ENCODE peak calls at places on chromosomes 1 and 21, in seven cellular contexts. One of them, this sample, is unnamed.

GRCh38 chr1:155983191-155984023 is 5.1 kb upstream of the ARHGEF2 start:
- DNase-seq in PC-3: peak; percentile 70
- DNase-seq in suprapubic skin: no peak
- DNase-seq in psoas muscle: peak; percentile 76
- DNase-seq in adrenal gland: no peak
- DNase-seq in PC-9: peak; percentile 62
- DNase-seq in mammary epithelial cell: peak; percentile 67
- DNase-seq in this sample: no peak

GRCh38 chr1:207088161-207088560 is 499 bp upstream of the C4BPB start:
- DNase-seq in psoas muscle: no peak
- DNase-seq in PC-9: peak; percentile 54
- DNase-seq in mammary epithelial cell: no peak
- DNase-seq in PC-3: no peak
- DNase-seq in suprapubic skin: no peak
- DNase-seq in adrenal gland: no peak
- DNase-seq in this sample: no peak

GRCh38 chr1:97820470-97821188 is 100.2 kb downstream of the DPYD start:
- DNase-seq in adrenal gland: no peak
- DNase-seq in mammary epithelial cell: peak; percentile 23
- DNase-seq in suprapubic skin: no peak
- DNase-seq in psoas muscle: no peak
- DNase-seq in PC-9: peak; percentile 43
- DNase-seq in PC-3: peak; percentile 76
- DNase-seq in this sample: no peak

GRCh38 chr21:25563399-25564116 is 43.7 kb downstream of the MRPL39 start:
- DNase-seq in adrenal gland: no peak
- DNase-seq in PC-9: no peak
- DNase-seq in PC-3: no peak
- DNase-seq in suprapubic skin: no peak
- DNase-seq in mammary epithelial cell: no peak
- DNase-seq in psoas muscle: no peak
- DNase-seq in this sample: no peak

GRCh38 chr1:99957818-99958217 is 12.0 kb upstream of the SLC35A3 start:
- DNase-seq in PC-3: no peak
- DNase-seq in adrenal gland: no peak
- DNase-seq in psoas muscle: no peak
- DNase-seq in suprapubic skin: no peak
- DNase-seq in mammary epithelial cell: no peak
- DNase-seq in PC-9: no peak
- DNase-seq in this sample: no peak

GRCh38 chr1:84674021-84674420 is 16.2 kb downstream of the SSX2IP start:
- DNase-seq in PC-9: no peak
- DNase-seq in mammary epithelial cell: no peak
- DNase-seq in psoas muscle: no peak
- DNase-seq in suprapubic skin: no peak
- DNase-seq in PC-3: no peak
- DNase-seq in adrenal gland: no peak
- DNase-seq in this sample: no peak

GRCh38 chr1:2534775-2535387 is 4.8 kb upstream of the HES5 start:
- DNase-seq in adrenal gland: no peak
- DNase-seq in psoas muscle: no peak
- DNase-seq in mammary epithelial cell: peak; percentile 89
- DNase-seq in PC-9: peak; percentile 82
- DNase-seq in suprapubic skin: no peak
- DNase-seq in PC-3: peak; percentile 97
- DNase-seq in this sample: peak; percentile 76

GRCh38 chr1:8409107-8409506 is 91.2 kb downstream of the SLC45A1 start:
- DNase-seq in mammary epithelial cell: peak; percentile 53
- DNase-seq in psoas muscle: no peak
- DNase-seq in adrenal gland: no peak
- DNase-seq in PC-3: peak; percentile 35
- DNase-seq in suprapubic skin: no peak
- DNase-seq in PC-9: no peak
- DNase-seq in this sample: no peak

GRCh38 chr1:206459703-206460102 is 10.6 kb upstream of the IKBKE start:
- DNase-seq in PC-3: no peak
- DNase-seq in adrenal gland: no peak
- DNase-seq in suprapubic skin: no peak
- DNase-seq in mammary epithelial cell: no peak
- DNase-seq in psoas muscle: no peak
- DNase-seq in PC-9: no peak
- DNase-seq in this sample: no peak

GRCh38 chr1:40652979-40653378 is 12.5 kb downstream of the RIMS3 start:
- DNase-seq in adrenal gland: no peak
- DNase-seq in psoas muscle: no peak
- DNase-seq in PC-3: no peak
- DNase-seq in PC-9: no peak
- DNase-seq in suprapubic skin: no peak
- DNase-seq in mammary epithelial cell: peak; percentile 58
- DNase-seq in this sample: no peak
- H3K27me3 ChIP-seq in adrenal gland: no peaks in the 10 kb centered on the region
- H3K27me3 ChIP-seq in psoas muscle: no peaks in the 10 kb centered on the region
- H3K27me3 ChIP-seq in PC-3: no peaks in the 10 kb centered on the region
- H3K27me3 ChIP-seq in PC-9: no peaks in the 10 kb centered on the region
- H3K27me3 ChIP-seq in suprapubic skin: peaks cover 14% of the 10 kb centered on the region
- H3K27me3 ChIP-seq in mammary epithelial cell: no peaks in the 10 kb centered on the region
- H3K27me3 ChIP-seq in this sample: no peaks in the 10 kb centered on the region

DNA sequence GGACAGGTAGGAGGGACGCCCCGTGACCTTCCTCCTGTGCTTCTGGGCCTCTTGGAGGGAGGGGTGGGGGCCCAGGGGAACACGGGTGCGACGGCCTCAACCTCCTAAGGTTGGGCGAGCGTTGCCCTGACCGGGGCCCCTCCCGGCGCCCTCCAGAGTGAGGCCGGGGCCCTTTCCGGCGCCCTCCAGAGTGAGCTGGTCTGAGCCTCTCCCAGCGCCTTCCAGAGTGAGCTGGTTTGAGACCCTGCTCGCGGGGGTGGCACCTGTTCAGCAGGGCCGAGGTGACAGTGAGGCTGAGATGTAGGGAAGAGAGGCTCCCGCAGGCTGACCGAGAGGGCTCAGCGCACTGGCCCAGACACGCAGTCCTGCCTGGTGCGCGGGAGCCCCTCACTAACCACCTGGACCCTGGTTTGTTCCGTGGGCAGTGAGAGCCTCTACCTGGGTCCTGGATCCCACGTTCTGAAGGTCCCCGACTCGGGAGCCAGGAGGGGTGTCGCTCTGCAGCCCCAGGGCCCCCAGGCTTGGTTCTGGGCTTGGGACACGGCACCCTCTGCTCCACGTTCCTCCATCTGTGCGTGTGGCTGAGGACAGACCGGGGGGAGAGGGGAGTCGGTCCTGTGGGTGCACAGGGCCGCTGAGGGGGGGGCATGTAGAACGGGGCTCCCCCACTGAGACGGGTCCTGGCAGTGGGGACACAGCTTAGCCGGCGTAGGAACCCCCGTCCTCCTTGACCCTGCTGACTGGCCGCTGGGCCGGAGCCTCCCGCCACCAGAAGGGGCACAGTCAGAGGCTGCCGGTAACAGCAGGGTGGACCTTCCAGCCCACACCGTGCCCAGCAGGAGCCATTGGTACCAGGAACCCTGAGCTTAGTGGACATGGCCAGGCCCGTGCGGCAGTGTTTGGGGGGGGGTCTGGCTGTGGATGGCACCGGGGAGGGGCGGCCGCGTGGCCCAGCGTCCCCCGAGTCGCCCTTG is 1.5 kb downstream of the COL6A1 start:
- DNase-seq in PC-3: peak; percentile 19
- DNase-seq in adrenal gland: no peak
- DNase-seq in psoas muscle: peak; percentile 17
- DNase-seq in suprapubic skin: peak; percentile 79
- DNase-seq in PC-9: no peak
- DNase-seq in mammary epithelial cell: no peak
- DNase-seq in this sample: peak; percentile 46
- TF ChIP-seq CTCF in PC-3: no peak
- TF ChIP-seq CTCF in adrenal gland: no peak
- TF ChIP-seq CTCF in psoas muscle: no peak
- TF ChIP-seq CTCF in suprapubic skin: no peak
- TF ChIP-seq CTCF in PC-9: no peak
- TF ChIP-seq CTCF in mammary epithelial cell: no peak
- TF ChIP-seq CTCF in this sample: no peak

DNA sequence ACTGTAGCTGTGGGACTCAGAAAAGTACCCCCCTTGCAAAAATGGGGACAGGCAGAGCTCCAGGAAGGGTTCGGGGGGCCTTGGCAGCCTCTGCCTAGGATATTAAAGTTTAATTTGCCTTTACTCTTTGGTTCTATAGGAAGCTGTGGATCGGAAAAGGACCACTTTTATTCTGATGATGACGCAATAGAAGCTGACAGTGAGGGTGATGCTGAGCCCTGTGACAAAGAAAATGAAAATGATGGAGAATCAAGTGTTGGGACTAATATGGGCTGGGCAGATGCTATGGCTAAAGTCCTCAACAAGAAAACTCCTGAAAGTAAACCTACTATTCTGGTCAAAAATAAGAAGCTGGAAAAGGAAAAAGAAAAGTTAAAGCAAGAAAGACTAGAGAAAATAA is 17.1 kb downstream of the RRP15 start:
- DNase-seq in PC-9: no peak
- DNase-seq in PC-3: no peak
- DNase-seq in psoas muscle: no peak
- DNase-seq in adrenal gland: no peak
- DNase-seq in mammary epithelial cell: no peak
- DNase-seq in suprapubic skin: no peak
- DNase-seq in this sample: no peak
- H3K4me3 ChIP-seq in PC-9: no peak overlapping the region
- H3K4me3 ChIP-seq in PC-3: no peak overlapping the region
- H3K4me3 ChIP-seq in psoas muscle: no peak overlapping the region
- H3K4me3 ChIP-seq in adrenal gland: no peak overlapping the region
- H3K4me3 ChIP-seq in mammary epithelial cell: no peak overlapping the region
- H3K4me3 ChIP-seq in suprapubic skin: no peak overlapping the region
- H3K4me3 ChIP-seq in this sample: no peak overlapping the region

DNA sequence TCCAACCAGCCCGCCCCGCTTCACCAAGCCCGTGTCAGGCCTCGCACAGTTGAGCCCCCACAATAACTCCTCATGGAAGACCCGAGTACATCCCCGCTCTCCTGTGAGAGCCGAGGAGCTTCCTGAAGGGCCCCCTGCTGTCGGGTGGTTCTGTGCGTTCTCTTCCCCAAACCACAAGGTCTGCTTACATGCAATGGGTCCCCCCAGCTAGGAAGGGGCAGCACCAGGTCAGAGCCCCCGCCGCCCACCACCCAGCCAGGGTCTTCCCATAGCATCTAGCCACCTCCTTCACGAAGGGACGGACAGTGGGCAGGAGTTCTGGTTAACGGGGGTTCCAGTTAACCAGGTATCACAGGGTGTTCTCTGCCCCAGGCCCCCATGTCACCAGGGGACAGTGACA is 51.5 kb downstream of the GLIS1 start:
- DNase-seq in psoas muscle: no peak
- DNase-seq in PC-9: no peak
- DNase-seq in suprapubic skin: no peak
- DNase-seq in PC-3: no peak
- DNase-seq in adrenal gland: no peak
- DNase-seq in mammary epithelial cell: no peak
- DNase-seq in this sample: no peak
- H3K27me3 ChIP-seq in psoas muscle: no peaks in the 10 kb centered on the region
- H3K27me3 ChIP-seq in PC-9: peaks cover 41% of the 10 kb centered on the region
- H3K27me3 ChIP-seq in suprapubic skin: peaks cover 44% of the 10 kb centered on the region
- H3K27me3 ChIP-seq in PC-3: no peaks in the 10 kb centered on the region
- H3K27me3 ChIP-seq in adrenal gland: no peaks in the 10 kb centered on the region
- H3K27me3 ChIP-seq in mammary epithelial cell: peaks cover 3% of the 10 kb centered on the region
- H3K27me3 ChIP-seq in this sample: peaks cover 56% of the 10 kb centered on the region

GRCh38 chr1:115765091-115765490 is 3.4 kb downstream of the CASQ2 start:
- DNase-seq in PC-3: no peak
- DNase-seq in mammary epithelial cell: no peak
- DNase-seq in adrenal gland: no peak
- DNase-seq in suprapubic skin: no peak
- DNase-seq in PC-9: no peak
- DNase-seq in psoas muscle: no peak
- DNase-seq in this sample: no peak

GRCh38 chr1:115761601-115762302 is 6.8 kb downstream of the CASQ2 start:
- DNase-seq in mammary epithelial cell: no peak
- DNase-seq in PC-3: peak; percentile 44
- DNase-seq in psoas muscle: no peak
- DNase-seq in adrenal gland: no peak
- DNase-seq in suprapubic skin: no peak
- DNase-seq in PC-9: no peak
- DNase-seq in this sample: no peak

GRCh38 chr1:115767403-115767802 is 1.1 kb downstream of the CASQ2 start:
- DNase-seq in mammary epithelial cell: no peak
- DNase-seq in adrenal gland: no peak
- DNase-seq in suprapubic skin: no peak
- DNase-seq in PC-3: no peak
- DNase-seq in PC-9: peak; percentile 15
- DNase-seq in psoas muscle: no peak
- DNase-seq in this sample: no peak

GRCh38 chr1:115762792-115763191 is 5.7 kb downstream of the CASQ2 start:
- DNase-seq in PC-9: no peak
- DNase-seq in suprapubic skin: no peak
- DNase-seq in PC-3: no peak
- DNase-seq in mammary epithelial cell: no peak
- DNase-seq in psoas muscle: no peak
- DNase-seq in adrenal gland: no peak
- DNase-seq in this sample: no peak

GRCh38 chr1:115764541-115764940 is 4.0 kb downstream of the CASQ2 start:
- DNase-seq in suprapubic skin: no peak
- DNase-seq in adrenal gland: no peak
- DNase-seq in PC-3: peak; percentile 83
- DNase-seq in psoas muscle: no peak
- DNase-seq in mammary epithelial cell: peak; percentile 42
- DNase-seq in PC-9: peak; percentile 70
- DNase-seq in this sample: no peak
- TF ChIP-seq CTCF in suprapubic skin: no peak
- TF ChIP-seq CTCF in adrenal gland: peak; percentile 32
- TF ChIP-seq CTCF in PC-3: peak; percentile 79
- TF ChIP-seq CTCF in psoas muscle: peak; percentile 18
- TF ChIP-seq CTCF in mammary epithelial cell: peak; percentile 67
- TF ChIP-seq CTCF in PC-9: peak; percentile 85
- TF ChIP-seq CTCF in this sample: peak; percentile 46

DNA sequence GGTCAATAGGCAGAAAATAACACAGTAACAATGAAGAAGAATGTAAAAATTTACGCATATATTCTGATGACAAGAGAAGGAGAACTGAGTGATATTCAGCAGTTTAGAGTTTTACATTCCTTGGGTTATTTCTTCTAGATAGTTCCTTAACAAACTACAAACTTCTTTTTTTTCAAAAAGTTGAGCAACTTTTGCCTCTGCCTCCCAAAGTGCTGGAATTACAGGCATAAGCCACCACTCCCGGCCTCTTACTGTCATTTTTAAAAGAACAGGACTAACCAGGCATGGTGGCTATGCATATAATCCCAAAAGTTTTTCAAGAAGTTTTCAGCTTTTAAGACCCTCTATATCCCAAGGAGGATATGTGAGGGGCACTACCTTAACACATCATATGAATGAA is 32.9 kb downstream of the ARNT start:
- DNase-seq in PC-3: no peak
- DNase-seq in adrenal gland: no peak
- DNase-seq in suprapubic skin: no peak
- DNase-seq in PC-9: no peak
- DNase-seq in mammary epithelial cell: no peak
- DNase-seq in psoas muscle: no peak
- DNase-seq in this sample: no peak
- H3K4me3 ChIP-seq in PC-3: no peak overlapping the region
- H3K4me3 ChIP-seq in adrenal gland: no peak overlapping the region
- H3K4me3 ChIP-seq in suprapubic skin: no peak overlapping the region
- H3K4me3 ChIP-seq in PC-9: no peak overlapping the region
- H3K4me3 ChIP-seq in mammary epithelial cell: no peak overlapping the region
- H3K4me3 ChIP-seq in psoas muscle: no peak overlapping the region
- H3K4me3 ChIP-seq in this sample: no peak overlapping the region

GRCh38 chr1:90704817-90705216 is 12.3 kb downstream of the BARHL2 start:
- DNase-seq in psoas muscle: no peak
- DNase-seq in mammary epithelial cell: no peak
- DNase-seq in PC-9: no peak
- DNase-seq in PC-3: no peak
- DNase-seq in suprapubic skin: no peak
- DNase-seq in adrenal gland: no peak
- DNase-seq in this sample: no peak
- H3K27me3 ChIP-seq in psoas muscle: peaks cover 34% of the 10 kb centered on the region
- H3K27me3 ChIP-seq in mammary epithelial cell: peaks cover 50% of the 10 kb centered on the region
- H3K27me3 ChIP-seq in PC-9: peaks cover 6% of the 10 kb centered on the region
- H3K27me3 ChIP-seq in PC-3: peaks cover 75% of the 10 kb centered on the region
- H3K27me3 ChIP-seq in suprapubic skin: peaks cover 86% of the 10 kb centered on the region
- H3K27me3 ChIP-seq in adrenal gland: peaks cover 87% of the 10 kb centered on the region
- H3K27me3 ChIP-seq in this sample: peaks cover 84% of the 10 kb centered on the region